ENCODE peak calls at places on chromosomes 13 and 19, in four cellular contexts. I, N, S and P are unnamed samples.

GRCh38 chr13:110195547-110196485 is 111.1 kb downstream of the COL4A1 start:
- DNase-seq in S (no peak), I (no peak), N (no peak), P (no peak)

GRCh38 chr19:40739030-40739839 is 11.0 kb downstream of the ACTMAP start:
- DNase-seq in I (no peak), S (no peak), N (no peak), P (no peak)

GRCh38 chr13:25042141-25042540 is 53.8 kb upstream of the PABPC3 start:
- DNase-seq in I (no peak), S (no peak), N (no peak), P (no peak)

GRCh38 chr19:42563352-42564210 is 31.1 kb downstream of the CEACAM8 start:
- DNase-seq in N (peak; percentile 17), I (peak; percentile 19), S (no peak), P (no peak)

GRCh38 chr19:49929121-49929610 is at the start of the genes ATF5 and NUP62:
- DNase-seq in S (peak; percentile 86), N (peak; percentile 56), I (peak; percentile 60), P (peak; percentile 29)

GRCh38 chr13:110944121-110944967 is 29.5 kb upstream of the ANKRD10 start:
- DNase-seq in N (peak; percentile 62), S (no peak), I (peak; percentile 30), P (no peak)

GRCh38 chr13:109818136-109818535 is 31.8 kb upstream of the IRS2 start:
- DNase-seq in N (no peak), S (no peak), I (no peak), P (no peak)

GRCh38 chr19:47296036-47296435 is 13.6 kb upstream of the C5AR1 start:
- DNase-seq in N (no peak), I (peak; percentile 80), S (peak; percentile 46), P (no peak)

GRCh38 chr13:94454906-94455305 is 24.6 kb downstream of the DCT start:
- DNase-seq in S (no peak), I (no peak), N (no peak), P (no peak)

GRCh38 chr19:38057954-38058690 is 151.1 kb downstream of the SIPA1L3 start:
- DNase-seq in N (no peak), S (no peak), I (no peak), P (no peak)

GRCh38 chr19:13817615-13818371 is 22.6 kb downstream of the ZSWIM4 start:
- DNase-seq in S (no peak), I (no peak), N (no peak), P (no peak)

GRCh38 chr19:780935-781334 is 16.3 kb upstream of the PTBP1 start:
- DNase-seq in N (no peak), S (no peak), I (no peak), P (no peak)

GRCh38 chr13:35225582-35225981 is 250.9 kb downstream of the MAB21L1 start:
- DNase-seq in N (no peak), I (no peak), S (no peak), P (no peak)

GRCh38 chr13:26538363-26539317 is 18.8 kb upstream of the WASF3 start:
- DNase-seq in S (no peak), I (no peak), N (no peak), P (no peak)

GRCh38 chr13:28558126-28558525 is 63.2 kb upstream of the FLT1 start:
- DNase-seq in I (peak; percentile 4), N (peak; percentile 89), S (no peak), P (peak; percentile 96)

GRCh38 chr19:46999878-47000277 is 19.8 kb upstream of the NPAS1 start:
- DNase-seq in I (no peak), N (no peak), S (no peak), P (no peak)

GRCh38 chr13:94129490-94129894 is 350.0 kb downstream of the DCT start:
- DNase-seq in S (no peak), N (no peak), I (no peak), P (no peak)

GRCh38 chr19:2723345-2723715 is 2.2 kb upstream of the DIRAS1 start:
- DNase-seq in I (no peak), S (no peak), N (no peak), P (no peak)

GRCh38 chr19:51740356-51740755 is 11.3 kb downstream of the FPR1 start:
- DNase-seq in I (no peak), N (no peak), S (no peak), P (no peak)

GRCh38 chr19:48752511-48753365 is at the start of gene FUT1:
- DNase-seq in I (no peak), S (peak; percentile 15), N (no peak), P (no peak)

GRCh38 chr13:114157869-114158495 is 21.1 kb upstream of the CFAP97D2 start:
- DNase-seq in S (no peak), I (no peak), N (no peak), P (no peak)

GRCh38 chr19:52331757-52332156 is 4.3 kb upstream of the ZNF610 start:
- DNase-seq in I (no peak), S (no peak), N (no peak), P (no peak)

GRCh38 chr13:47628666-47629065 is 372.4 kb downstream of the SUCLA2 start:
- DNase-seq in S (no peak), I (no peak), N (no peak), P (peak; percentile 9)